ENCODE peak calls at places on chromosomes 5 and 9, in eight cellular contexts. One of them, this sample, is unnamed.

GRCh38 chr9:134962065-134962997 is 44.6 kb upstream of the FCN1 start:
- DNase-seq in memory B cell: no peak
- DNase-seq in non-pigmented ciliary epithelial cell: no peak
- DNase-seq in BE2C: no peak
- DNase-seq in D341Med: no peak
- DNase-seq in G401: no peak
- DNase-seq in body of pancreas: no peak
- DNase-seq in RWPE1: peak; percentile 30
- DNase-seq in this sample: no peak

GRCh38 chr5:36939969-36940858 is 63.6 kb downstream of the NIPBL start:
- DNase-seq in memory B cell: no peak
- DNase-seq in non-pigmented ciliary epithelial cell: no peak
- DNase-seq in BE2C: no peak
- DNase-seq in D341Med: no peak
- DNase-seq in G401: no peak
- DNase-seq in body of pancreas: no peak
- DNase-seq in RWPE1: no peak
- DNase-seq in this sample: no peak

GRCh38 chr9:125803526-125803925 is 56.4 kb downstream of the PBX3 start:
- DNase-seq in memory B cell: no peak
- DNase-seq in non-pigmented ciliary epithelial cell: no peak
- DNase-seq in BE2C: no peak
- DNase-seq in D341Med: no peak
- DNase-seq in G401: no peak
- DNase-seq in body of pancreas: no peak
- DNase-seq in RWPE1: no peak
- DNase-seq in this sample: no peak

GRCh38 chr5:74105126-74105780 is 479.3 kb downstream of the ARHGEF28 start:
- DNase-seq in memory B cell: no peak
- DNase-seq in non-pigmented ciliary epithelial cell: no peak
- DNase-seq in BE2C: no peak
- DNase-seq in D341Med: no peak
- DNase-seq in G401: no peak
- DNase-seq in body of pancreas: peak; percentile 18
- DNase-seq in RWPE1: no peak
- DNase-seq in this sample: no peak

GRCh38 chr9:134935056-134936020 is 17.6 kb upstream of the FCN1 start:
- DNase-seq in memory B cell: no peak
- DNase-seq in non-pigmented ciliary epithelial cell: no peak
- DNase-seq in BE2C: no peak
- DNase-seq in D341Med: no peak
- DNase-seq in G401: no peak
- DNase-seq in body of pancreas: no peak
- DNase-seq in RWPE1: no peak
- DNase-seq in this sample: no peak

GRCh38 chr5:174872271-174872670 is 147.9 kb downstream of the MSX2 start:
- DNase-seq in memory B cell: no peak
- DNase-seq in non-pigmented ciliary epithelial cell: no peak
- DNase-seq in BE2C: no peak
- DNase-seq in D341Med: no peak
- DNase-seq in G401: no peak
- DNase-seq in body of pancreas: no peak
- DNase-seq in RWPE1: no peak
- DNase-seq in this sample: no peak

GRCh38 chr9:99515874-99516656 is 294.0 kb downstream of the SEC61B start:
- DNase-seq in memory B cell: peak; percentile 12
- DNase-seq in non-pigmented ciliary epithelial cell: no peak
- DNase-seq in BE2C: no peak
- DNase-seq in D341Med: no peak
- DNase-seq in G401: no peak
- DNase-seq in body of pancreas: no peak
- DNase-seq in RWPE1: no peak
- DNase-seq in this sample: no peak

GRCh38 chr5:61228691-61229280 is 66.5 kb upstream of the SMIM15 start:
- DNase-seq in memory B cell: no peak
- DNase-seq in non-pigmented ciliary epithelial cell: peak; percentile 11
- DNase-seq in BE2C: no peak
- DNase-seq in D341Med: no peak
- DNase-seq in G401: peak; percentile 11
- DNase-seq in body of pancreas: peak; percentile 28
- DNase-seq in RWPE1: peak; percentile 21
- DNase-seq in this sample: no peak

GRCh38 chr5:73344835-73345234 is 103.7 kb downstream of the FOXD1 start:
- DNase-seq in memory B cell: no peak
- DNase-seq in non-pigmented ciliary epithelial cell: no peak
- DNase-seq in BE2C: no peak
- DNase-seq in D341Med: no peak
- DNase-seq in G401: no peak
- DNase-seq in body of pancreas: no peak
- DNase-seq in RWPE1: no peak
- DNase-seq in this sample: no peak

This sample was measured in GM19239.